ENCODE peak calls at places on chromosomes 11 and 22, in nine cellular contexts. W is foreskin fibroblast; G is colonic mucosa; D is HFFc6; H is H1; P is WTC11; V is breast epithelium; C is HCT116; J is CD8-positive, alpha-beta T cell. Y is an unnamed sample.

GRCh38 chr11:47179655-47179991 is 2.9 kb upstream of the ARFGAP2 start:
- DNase-seq in W (peak; percentile 70), G (no peak), C (no peak), J (no peak), D (peak; percentile 33), P (peak; percentile 72), H (peak; percentile 65), V (no peak), Y (peak; percentile 58)

GRCh38 chr11:111775024-111775710 is 9.0 kb upstream of the PPP2R1B start:
- DNase-seq in C (no peak), V (no peak), J (no peak), P (no peak), W (peak; percentile 39), D (no peak), H (no peak), G (no peak), Y (no peak)

GRCh38 chr11:46237248-46238077 is 40.0 kb upstream of the CREB3L1 start:
- DNase-seq in W (peak; percentile 94), J (no peak), G (peak; percentile 62), P (peak; percentile 77), H (peak; percentile 87), C (peak; percentile 86), V (no peak), D (peak; percentile 84), Y (peak; percentile 70)

GRCh38 chr11:31651208-31651607 is 141.6 kb downstream of the ELP4 start:
- DNase-seq in W (no peak), P (no peak), J (no peak), H (no peak), D (no peak), G (no peak), C (no peak), V (no peak), Y (no peak)

GRCh38 chr11:73100578-73100977 is 41.5 kb downstream of the FCHSD2 start:
- DNase-seq in V (no peak), H (no peak), W (no peak), J (no peak), G (no peak), C (no peak), P (no peak), D (no peak), Y (no peak)

GRCh38 chr11:130148927-130149326 is 10.7 kb upstream of the ST14 start:
- DNase-seq in J (no peak), P (no peak), V (no peak), W (no peak), C (no peak), D (no peak), G (no peak), H (no peak), Y (no peak)

GRCh38 chr11:6646040-6646439 is 9.6 kb downstream of the DCHS1 start:
- DNase-seq in W (peak; percentile 92), C (no peak), G (no peak), J (no peak), H (no peak), V (no peak), P (no peak), D (peak; percentile 65), Y (no peak)

GRCh38 chr11:118238947-118239346 is 13.2 kb downstream of the MPZL3 start:
- DNase-seq in C (no peak), V (no peak), D (no peak), W (no peak), H (no peak), J (no peak), G (no peak), P (no peak), Y (no peak)

GRCh38 chr22:20957118-20957690 is 9.9 kb upstream of the AIFM3 start:
- DNase-seq in C (no peak), V (no peak), J (no peak), H (peak; percentile 78), W (peak; percentile 53), G (no peak), D (no peak), P (peak; percentile 55), Y (peak; percentile 46)

GRCh38 chr11:105937738-105938137 is 84.3 kb downstream of the MSANTD4 start:
- DNase-seq in D (no peak), V (no peak), G (no peak), W (peak; percentile 33), H (no peak), C (peak; percentile 31), J (no peak), P (no peak), Y (no peak)

GRCh38 chr11:86615495-86615894 is 56.9 kb downstream of the ME3 start:
- DNase-seq in P (no peak), V (no peak), W (no peak), J (no peak), H (no peak), G (no peak), D (no peak), C (no peak), Y (no peak)

GRCh38 chr11:87306260-87306861 is 268.6 kb downstream of the TMEM135 start:
- DNase-seq in V (no peak), G (no peak), D (no peak), H (no peak), J (no peak), W (no peak), P (no peak), C (no peak), Y (no peak)

GRCh38 chr22:26751217-26751616 is 93.8 kb downstream of the MIAT start:
- DNase-seq in J (no peak), G (no peak), D (no peak), V (no peak), W (no peak), H (peak; percentile 83), P (peak; percentile 79), C (no peak), Y (peak; percentile 69)

GRCh38 chr22:28349114-28349513 is 330.5 kb downstream of the TTC28 start:
- DNase-seq in V (no peak), J (no peak), H (no peak), P (no peak), W (no peak), D (no peak), C (no peak), G (no peak), Y (no peak)

GRCh38 chr22:20970939-20971657 is 4.0 kb downstream of the AIFM3 start:
- DNase-seq in D (no peak), H (no peak), J (no peak), G (no peak), W (no peak), P (no peak), V (no peak), C (no peak), Y (peak; percentile 53)

GRCh38 chr11:31060880-31061279 is 308.7 kb downstream of the DCDC1 start:
- DNase-seq in D (no peak), P (no peak), C (no peak), J (no peak), H (no peak), V (no peak), W (no peak), G (no peak), Y (no peak)

GRCh38 chr11:4018641-4019040 is 76.0 kb upstream of the RRM1 start:
- DNase-seq in V (no peak), C (no peak), P (no peak), G (no peak), W (no peak), J (no peak), D (no peak), H (no peak), Y (no peak)

GRCh38 chr11:60699282-60699681 is at the start of gene MS4A8:
- DNase-seq in W (no peak), V (no peak), P (no peak), G (peak; percentile 57), J (no peak), D (no peak), H (no peak), C (no peak), Y (no peak)

GRCh38 chr11:19345848-19346681 is 105.3 kb upstream of the E2F8 start:
- DNase-seq in W (peak; percentile 50), G (no peak), J (no peak), V (no peak), C (no peak), H (peak; percentile 58), D (no peak), P (peak; percentile 39), Y (peak; percentile 72)

GRCh38 chr22:35835267-35835997 is 117.8 kb downstream of the APOL5 start:
- DNase-seq in V (no peak), C (peak; percentile 18), W (peak; percentile 72), P (no peak), H (no peak), G (no peak), D (peak; percentile 3), J (no peak), Y (no peak)

GRCh38 chr22:43293259-43293658 is 49.9 kb downstream of the SCUBE1 start:
- DNase-seq in J (no peak), C (no peak), H (no peak), P (no peak), D (peak; percentile 11), V (peak; percentile 67), W (peak; percentile 88), G (peak; percentile 37), Y (no peak)

GRCh38 chr11:85682330-85683305 is 3.4 kb downstream of the CCDC89 start:
- DNase-seq in C (no peak), H (no peak), G (peak; percentile 64), V (no peak), J (peak; percentile 43), D (no peak), W (peak; percentile 80), P (no peak), Y (no peak)

GRCh38 chr22:38104084-38104483 is 6.4 kb downstream of the BAIAP2L2 start:
- DNase-seq in P (peak; percentile 62), J (no peak), W (peak; percentile 39), H (peak; percentile 65), V (no peak), D (no peak), C (peak; percentile 8), G (no peak), Y (no peak)

GRCh38 chr11:128095459-128096096 is 491.8 kb downstream of the ETS1 start:
- DNase-seq in C (peak; percentile 2), H (no peak), P (no peak), D (peak; percentile 93), W (peak; percentile 72), G (no peak), J (no peak), V (no peak), Y (no peak)
- TF ChIP-seq CTCF in C (peak; percentile 21), H (no peak), P (no peak), D (peak; percentile 59), W (no peak), G (no peak), J (no peak), V (no peak), Y (no peak)

GRCh38 chr11:65538232-65538914 is 13.5 kb downstream of the SCYL1 start:
- DNase-seq in H (no peak), W (no peak), C (no peak), V (no peak), J (no peak), D (no peak), P (no peak), G (no peak), Y (no peak)
- TF ChIP-seq CTCF in H (no peak), W (no peak), C (no peak), V (no peak), J (no peak), D (no peak), P (no peak), G (no peak), Y (no peak)

GRCh38 chr11:113014262-113014661 is 53.0 kb downstream of the NCAM1 start:
- DNase-seq in W (peak; percentile 6), D (no peak), H (no peak), J (no peak), V (no peak), C (no peak), G (no peak), P (no peak), Y (peak; percentile 27)
- TF ChIP-seq CTCF in W (no peak), D (no peak), H (no peak), J (no peak), V (no peak), C (no peak), G (no peak), P (no peak), Y (no peak)

GRCh38 chr22:36982136-36982535 is 37.1 kb downstream of the TST start:
- DNase-seq in P (no peak), H (no peak), W (no peak), D (no peak), J (no peak), V (no peak), G (no peak), C (no peak), Y (no peak)
- TF ChIP-seq CTCF in P (no peak), H (no peak), W (no peak), D (peak; percentile 40), J (no peak), V (no peak), G (no peak), C (no peak), Y (no peak)